ENCODE peak calls at places on chromosomes 6 and 20, in eight cellular contexts. O is A549; R is heart left ventricle; U is germinal center; H is activated T-helper 1 cell treated with anti-CD3 and anti-CD28 coated beads, Interleukin-2, amount 50 U/mL, for 16 hours; Z is CD8-positive, alpha-beta T cell; B is foreskin melanocyte; A is fibroblast of the aortic adventitia. G is an unnamed sample.

GRCh38 chr6:55286824-55287223 is 40.4 kb upstream of the GFRAL start:
- DNase-seq in O (no peak), R (no peak), U (no peak), H (no peak), Z (no peak), B (no peak), A (no peak), G (no peak)

GRCh38 chr6:69233195-69233524 is 563.6 kb downstream of the LMBRD1 start:
- DNase-seq in O (no peak), R (no peak), U (no peak), H (no peak), Z (no peak), B (no peak), A (no peak), G (no peak)

GRCh38 chr6:110419028-110419739 is 3.8 kb upstream of the DDO start:
- DNase-seq in O (no peak), R (no peak), U (no peak), H (no peak), Z (no peak), B (no peak), A (no peak), G (no peak)

GRCh38 chr6:34154668-34155447 is 9.0 kb upstream of the GRM4 start:
- DNase-seq in O (peak; percentile 22), R (peak; percentile 31), U (peak; percentile 89), H (peak; percentile 58), Z (peak; percentile 46), B (no peak), A (peak; percentile 32), G (peak; percentile 85)

GRCh38 chr20:14790771-14791517 is 453.5 kb upstream of the FLRT3 start:
- DNase-seq in O (no peak), R (no peak), U (no peak), H (no peak), Z (no peak), B (no peak), A (no peak), G (no peak)

GRCh38 chr6:143510991-143511891 is at the start of gene FUCA2:
- DNase-seq in O (peak; percentile 84), R (peak; percentile 95), U (peak; percentile 59), H (peak; percentile 46), Z (peak; percentile 28), B (peak; percentile 65), A (peak; percentile 90), G (no peak)

GRCh38 chr20:51712501-51713212 is 55.5 kb downstream of the ATP9A start:
- DNase-seq in O (peak; percentile 66), R (no peak), U (no peak), H (no peak), Z (no peak), B (no peak), A (peak; percentile 15), G (no peak)

GRCh38 chr20:36465109-36466080 is 75.9 kb upstream of the MYL9 start:
- DNase-seq in O (peak; percentile 83), R (no peak), U (no peak), H (no peak), Z (no peak), B (no peak), A (peak; percentile 83), G (no peak)

GRCh38 chr6:104599821-104600658 is 259.7 kb downstream of the HACE1 start:
- DNase-seq in O (no peak), R (no peak), U (no peak), H (no peak), Z (no peak), B (no peak), A (no peak), G (no peak)

GRCh38 chr6:133595076-133595868 is 293.6 kb upstream of the TCF21 start:
- DNase-seq in O (peak; percentile 67), R (no peak), U (no peak), H (no peak), Z (no peak), B (no peak), A (peak; percentile 73), G (no peak)

GRCh38 chr20:36308318-36308710 is 2.2 kb downstream of the DLGAP4 start:
- DNase-seq in O (no peak), R (no peak), U (no peak), H (no peak), Z (no peak), B (no peak), A (no peak), G (no peak)

GRCh38 chr6:160010067-160010466 is 41.2 kb downstream of the IGF2R start:
- DNase-seq in O (no peak), R (peak; percentile 75), U (no peak), H (no peak), Z (no peak), B (no peak), A (peak; percentile 82), G (no peak)

GRCh38 chr6:106199998-106200397 is 113.9 kb downstream of the PRDM1 start:
- DNase-seq in O (no peak), R (no peak), U (no peak), H (no peak), Z (no peak), B (no peak), A (peak; percentile 76), G (no peak)

GRCh38 chr6:161922631-161923119 is 648.8 kb upstream of the AGPAT4 start:
- DNase-seq in O (peak; percentile 88), R (peak; percentile 15), U (no peak), H (no peak), Z (no peak), B (peak; percentile 10), A (no peak), G (peak; percentile 65)

GRCh38 chr6:132041706-132042105 is 90.5 kb upstream of the CCN2 start:
- DNase-seq in O (no peak), R (no peak), U (no peak), H (no peak), Z (no peak), B (no peak), A (no peak), G (no peak)

GRCh38 chr20:38863024-38863851 is 57.7 kb downstream of the PPP1R16B start:
- DNase-seq in O (no peak), R (no peak), U (peak; percentile 72), H (peak; percentile 44), Z (no peak), B (no peak), A (no peak), G (peak; percentile 49)

GRCh38 chr6:36963451-36964290 is 9.1 kb downstream of the PI16 start:
- DNase-seq in O (no peak), R (peak; percentile 43), U (peak; percentile 84), H (no peak), Z (no peak), B (no peak), A (peak; percentile 35), G (peak; percentile 78)

GRCh38 chr20:385448-385847 is 4.9 kb downstream of the TRIB3 start:
- DNase-seq in O (no peak), R (no peak), U (no peak), H (no peak), Z (no peak), B (no peak), A (no peak), G (no peak)

GRCh38 chr6:48109902-48110301 is 1.1 kb downstream of the PTCHD4 start:
- DNase-seq in O (no peak), R (no peak), U (no peak), H (no peak), Z (no peak), B (no peak), A (peak; percentile 15), G (no peak)

GRCh38 chr20:45639687-45640086 is 8.6 kb upstream of the WFDC9 start:
- DNase-seq in O (no peak), R (no peak), U (no peak), H (no peak), Z (no peak), B (no peak), A (no peak), G (no peak)